ENCODE peak calls at places on chromosomes 16 and 17, in seven cellular contexts. Q, F, S, C, E, Z and O are unnamed samples.

GRCh38 chr16:10180042-10180770 is 2.0 kb downstream of the GRIN2A start:
- DNase-seq in Q (no peak), F (no peak), S (no peak), C (peak; percentile 32), E (no peak), Z (no peak), O (no peak)

GRCh38 chr16:52976539-52977167 is 76.0 kb downstream of the CHD9NB start:
- DNase-seq in Q (peak; percentile 56), F (no peak), S (no peak), C (peak; percentile 42), E (peak; percentile 34), Z (peak; percentile 0), O (no peak)

GRCh38 chr17:6775871-6776405 is at the start of gene FBXO39:
- DNase-seq in Q (peak; percentile 87), F (no peak), S (peak; percentile 51), C (no peak), E (no peak), Z (no peak), O (no peak)

GRCh38 chr16:59683709-59684108 is 949.6 kb upstream of the GOT2 start:
- DNase-seq in Q (no peak), F (no peak), S (no peak), C (no peak), E (no peak), Z (no peak), O (no peak)

GRCh38 chr16:88769617-88770458 is 15.2 kb downstream of the PIEZO1 start:
- DNase-seq in Q (peak; percentile 97), F (no peak), S (peak; percentile 82), C (peak; percentile 87), E (no peak), Z (no peak), O (no peak)

GRCh38 chr16:58912571-58912970 is 178.5 kb upstream of the GOT2 start:
- DNase-seq in Q (peak; percentile 45), F (no peak), S (no peak), C (no peak), E (no peak), Z (no peak), O (no peak)

GRCh38 chr17:63635787-63636186 is 13.6 kb downstream of the MAP3K3 start:
- DNase-seq in Q (no peak), F (no peak), S (no peak), C (no peak), E (no peak), Z (no peak), O (no peak)

GRCh38 chr17:75535119-75535537 is 9.6 kb downstream of the LLGL2 start:
- DNase-seq in Q (no peak), F (peak; percentile 60), S (no peak), C (peak; percentile 61), E (no peak), Z (no peak), O (no peak)

GRCh38 chr17:78789663-78790181 is 7.6 kb upstream of the CYTH1 start:
- DNase-seq in Q (no peak), F (peak; percentile 73), S (peak; percentile 87), C (no peak), E (no peak), Z (peak; percentile 60), O (peak; percentile 61)

GRCh38 chr16:81633147-81633619 is 145.9 kb upstream of the PLCG2 start:
- DNase-seq in Q (peak; percentile 84), F (no peak), S (no peak), C (no peak), E (no peak), Z (no peak), O (no peak)

GRCh38 chr17:56812971-56813388 is 20.7 kb downstream of the C17orf67 start:
- DNase-seq in Q (no peak), F (no peak), S (no peak), C (no peak), E (no peak), Z (no peak), O (no peak)

GRCh38 chr17:50523208-50523607 is 9.3 kb upstream of the EPN3 start:
- DNase-seq in Q (no peak), F (no peak), S (no peak), C (no peak), E (peak; percentile 80), Z (no peak), O (no peak)

GRCh38 chr17:55295411-55296170 is 30.8 kb downstream of the HLF start:
- DNase-seq in Q (peak; percentile 93), F (peak; percentile 51), S (no peak), C (peak; percentile 64), E (peak; percentile 82), Z (no peak), O (peak; percentile 7)

GRCh38 chr16:3561626-3562025 is 15.6 kb downstream of the NLRC3 start:
- DNase-seq in Q (no peak), F (no peak), S (no peak), C (no peak), E (no peak), Z (no peak), O (no peak)

GRCh38 chr16:16133943-16134604 is 89.2 kb downstream of the ABCC6 start:
- DNase-seq in Q (no peak), F (no peak), S (peak; percentile 35), C (no peak), E (no peak), Z (no peak), O (no peak)

GRCh38 chr16:57713596-57713995 is 19.0 kb downstream of the DRC7 start:
- DNase-seq in Q (no peak), F (no peak), S (no peak), C (no peak), E (no peak), Z (no peak), O (no peak)

GRCh38 chr16:51822471-51822870 is 671.4 kb upstream of the SALL1 start:
- DNase-seq in Q (no peak), F (no peak), S (no peak), C (no peak), E (no peak), Z (no peak), O (no peak)

GRCh38 chr16:35102780-35103403 is 1643.5 kb downstream of the TP53TG3F start:
- DNase-seq in Q (no peak), F (no peak), S (no peak), C (no peak), E (no peak), Z (no peak), O (no peak)

GRCh38 chr17:42574463-42574862 is 3.1 kb downstream of the PSMC3IP start:
- DNase-seq in Q (no peak), F (no peak), S (no peak), C (no peak), E (no peak), Z (no peak), O (no peak)

GRCh38 chr17:42577140-42577531 is 393 bp downstream of the PSMC3IP start:
- DNase-seq in Q (no peak), F (no peak), S (no peak), C (no peak), E (no peak), Z (no peak), O (no peak)

GRCh38 chr17:42579794-42580551 is 2.4 kb upstream of the PSMC3IP start:
- DNase-seq in Q (no peak), F (no peak), S (no peak), C (no peak), E (no peak), Z (no peak), O (no peak)

GRCh38 chr17:42578282-42578869 is 847 bp upstream of the PSMC3IP start:
- DNase-seq in Q (peak; percentile 98), F (peak; percentile 61), S (peak; percentile 79), C (peak; percentile 88), E (peak; percentile 83), Z (peak; percentile 52), O (no peak)

GRCh38 chr17:42577532-42578281 is at the start of gene PSMC3IP:
- DNase-seq in Q (peak; percentile 100), F (peak; percentile 87), S (peak; percentile 96), C (peak; percentile 95), E (peak; percentile 98), Z (peak; percentile 93), O (peak; percentile 78)
- TF ChIP-seq CTCF in Q (peak; percentile 59), F (peak; percentile 53), S (no peak), C (peak; percentile 47), E (no peak), Z (peak; percentile 17), O (peak; percentile 46)

GRCh38 chr17:51850206-51850605 is 308.3 kb downstream of the CA10 start:
- DNase-seq in Q (peak; percentile 65), F (no peak), S (no peak), C (no peak), E (no peak), Z (no peak), O (no peak)
- TF ChIP-seq CTCF in Q (peak; percentile 74), F (no peak), S (no peak), C (no peak), E (no peak), Z (no peak), O (no peak)

GRCh38 chr17:37177234-37177633 is 198.6 kb upstream of the C17orf78 start:
- DNase-seq in Q (no peak), F (no peak), S (no peak), C (no peak), E (no peak), Z (no peak), O (no peak)
- TF ChIP-seq CTCF in Q (no peak), F (no peak), S (no peak), C (no peak), E (no peak), Z (no peak), O (no peak)

GRCh38 chr17:9108166-9108565 is 86.9 kb downstream of the NTN1 start:
- DNase-seq in Q (peak; percentile 49), F (no peak), S (no peak), C (no peak), E (no peak), Z (no peak), O (no peak)

GRCh38 chr17:9107527-9107926 is 86.2 kb downstream of the NTN1 start:
- DNase-seq in Q (peak; percentile 39), F (no peak), S (no peak), C (no peak), E (no peak), Z (no peak), O (no peak)

GRCh38 chr17:9101356-9101755 is 80.0 kb downstream of the NTN1 start:
- DNase-seq in Q (no peak), F (no peak), S (no peak), C (no peak), E (no peak), Z (no peak), O (no peak)

GRCh38 chr17:9105068-9105868 is 84.0 kb downstream of the NTN1 start:
- DNase-seq in Q (peak; percentile 32), F (no peak), S (no peak), C (no peak), E (no peak), Z (no peak), O (no peak)

DNA sequence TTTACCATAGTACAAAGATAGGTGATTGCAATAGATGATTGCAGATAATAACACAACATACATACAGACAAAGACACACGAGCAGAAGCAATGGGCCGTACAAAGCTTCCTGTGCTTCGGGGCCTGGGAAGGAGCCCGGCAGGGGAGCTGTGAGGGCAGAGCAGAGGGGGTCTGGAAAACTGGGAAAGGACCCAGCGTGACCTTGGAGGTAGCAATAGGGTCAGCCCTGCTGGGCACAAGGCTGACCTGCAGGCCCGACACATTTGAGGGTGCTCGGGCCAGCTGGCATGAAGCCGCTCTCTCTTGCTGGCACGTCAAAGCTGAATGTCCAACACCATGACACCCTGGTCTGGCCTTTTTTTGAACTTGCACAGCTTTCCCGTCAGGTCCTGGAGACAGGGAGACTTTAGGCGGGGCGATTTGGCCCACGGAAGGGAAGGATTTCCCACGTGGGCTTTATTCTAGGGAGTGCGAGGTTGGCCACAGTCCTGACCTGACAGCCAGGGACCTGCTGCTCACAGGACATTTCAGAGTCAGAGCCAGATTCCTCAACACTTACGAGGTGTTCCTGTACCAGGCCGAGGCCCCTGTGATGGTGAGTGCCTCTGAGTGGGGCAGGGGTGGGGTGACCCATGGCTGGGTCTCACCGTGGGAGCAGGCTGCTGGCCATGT is 83.2 kb downstream of the NTN1 start:
- DNase-seq in Q (no peak), F (no peak), S (no peak), C (no peak), E (no peak), Z (no peak), O (no peak)
- TF ChIP-seq CTCF in Q (no peak), F (no peak), S (no peak), C (no peak), E (no peak), Z (no peak), O (no peak)